ENCODE peak calls at places on chromosomes 16 and 17, in eight cellular contexts. Y is endothelial cell, R is Daoy, P is iris pigment epithelial cell, I is Right ventricle myocardium superior, Q is brain pericyte, X is hypothalamus, J is NCI-H510A treated with DMSO at 0.1 percent for 48 hours. W is an unnamed sample.

GRCh38 chr17:19306160-19307111 is 56.1 kb downstream of the B9D1 start:
- DNase-seq in J (no peak), Y (no peak), I (no peak), R (peak; percentile 18), Q (no peak), P (no peak), X (no peak), W (no peak)

GRCh38 chr17:29212681-29213121 is 32.5 kb upstream of the MYO18A start:
- DNase-seq in R (no peak), X (no peak), P (no peak), J (no peak), Y (no peak), I (no peak), Q (no peak), W (peak; percentile 61)

GRCh38 chr17:43579570-43580140 is 33.5 kb upstream of the ETV4 start:
- DNase-seq in X (no peak), Y (no peak), J (no peak), R (peak; percentile 88), Q (no peak), I (no peak), P (peak; percentile 82), W (peak; percentile 72)

GRCh38 chr17:43574896-43575525 is 28.9 kb upstream of the ETV4 start:
- DNase-seq in J (no peak), R (peak; percentile 23), Q (no peak), X (no peak), I (no peak), Y (no peak), P (no peak), W (no peak)

GRCh38 chr17:77619851-77620250 is 338.7 kb upstream of the TNRC6C start:
- DNase-seq in X (no peak), Q (no peak), R (no peak), P (peak; percentile 86), Y (no peak), J (no peak), I (no peak), W (peak; percentile 61)

GRCh38 chr16:70592106-70592571 is 54.2 kb upstream of the IL34 start:
- DNase-seq in Q (no peak), Y (no peak), P (no peak), R (peak; percentile 17), I (peak; percentile 58), J (no peak), X (no peak), W (no peak)

GRCh38 chr17:81710514-81711308 is 1.4 kb upstream of the SLC25A10 start:
- DNase-seq in X (no peak), Q (no peak), P (peak; percentile 53), Y (no peak), J (no peak), I (peak; percentile 50), R (peak; percentile 41), W (peak; percentile 37)

GRCh38 chr16:49833796-49834195 is 22.1 kb downstream of the ZNF423 start:
- DNase-seq in P (no peak), X (no peak), J (no peak), I (peak; percentile 68), R (no peak), Q (no peak), Y (no peak), W (no peak)

GRCh38 chr16:50838165-50838564 is 96.3 kb downstream of the CYLD start:
- DNase-seq in J (no peak), Y (no peak), I (no peak), X (no peak), Q (no peak), R (no peak), P (peak; percentile 16), W (peak; percentile 6)

GRCh38 chr17:77470800-77471733 is 330.3 kb downstream of the SEC14L1 start:
- DNase-seq in R (peak; percentile 91), Q (no peak), X (no peak), Y (no peak), P (no peak), I (peak; percentile 84), J (no peak), W (peak; percentile 57)

GRCh38 chr17:311119-311848 is 41.3 kb downstream of the RPH3AL start:
- DNase-seq in R (no peak), Q (no peak), J (no peak), Y (no peak), I (peak; percentile 11), P (no peak), X (no peak), W (no peak)

GRCh38 chr17:7224110-7224509 is 4.4 kb downstream of the ACADVL start:
- DNase-seq in X (no peak), P (no peak), R (no peak), I (peak; percentile 50), Q (no peak), Y (no peak), J (no peak), W (no peak)

GRCh38 chr17:64785050-64785449 is 122.9 kb upstream of the SMURF2 start:
- DNase-seq in I (no peak), R (no peak), Q (no peak), X (no peak), P (no peak), Y (no peak), J (no peak), W (no peak)

GRCh38 chr16:50298075-50298460 is 31.7 kb downstream of the ADCY7 start:
- DNase-seq in Y (no peak), J (no peak), Q (no peak), R (no peak), P (no peak), X (no peak), I (peak; percentile 35), W (no peak)

GRCh38 chr17:55784666-55785065 is 33.8 kb downstream of the PCTP start:
- DNase-seq in R (no peak), X (no peak), I (no peak), J (no peak), Q (no peak), P (no peak), Y (no peak), W (no peak)

GRCh38 chr16:80932725-80933124 is 74.0 kb downstream of the CMC2 start:
- DNase-seq in R (peak; percentile 72), P (peak; percentile 88), I (peak; percentile 63), X (no peak), J (no peak), Q (no peak), Y (no peak), W (peak; percentile 92)

GRCh38 chr17:39655105-39655504 is 10.0 kb upstream of the TCAP start:
- DNase-seq in J (no peak), Y (no peak), I (no peak), P (no peak), X (no peak), Q (no peak), R (no peak), W (no peak)

GRCh38 chr17:34579979-34580684 is 750 bp downstream of the TMEM132E start:
- DNase-seq in R (peak; percentile 61), P (peak; percentile 8), J (no peak), X (no peak), Y (peak; percentile 46), Q (no peak), I (peak; percentile 63), W (peak; percentile 0)

GRCh38 chr16:85619089-85619850 is 6.1 kb downstream of the GSE1 start:
- DNase-seq in R (no peak), Q (no peak), P (no peak), Y (no peak), I (no peak), X (no peak), J (no peak), W (no peak)

GRCh38 chr17:79400989-79401703 is 209.7 kb downstream of the RBFOX3 start:
- DNase-seq in X (peak; percentile 37), I (peak; percentile 75), Q (no peak), Y (peak; percentile 82), J (peak; percentile 56), R (peak; percentile 62), P (peak; percentile 53), W (peak; percentile 45)

GRCh38 chr16:2686912-2687507 is 4.7 kb downstream of the KCTD5 start:
- DNase-seq in Y (no peak), P (no peak), X (no peak), R (no peak), J (no peak), Q (no peak), I (peak; percentile 77), W (no peak)

GRCh38 chr17:55825213-55825612 is 74.4 kb downstream of the PCTP start:
- DNase-seq in I (no peak), Y (no peak), J (peak; percentile 49), R (no peak), Q (no peak), X (no peak), P (no peak), W (no peak)

GRCh38 chr17:42720996-42721583 is 23.8 kb downstream of the EZH1 start:
- DNase-seq in R (peak; percentile 33), Q (no peak), P (peak; percentile 61), J (peak; percentile 54), X (no peak), I (no peak), Y (peak; percentile 33), W (peak; percentile 76)